ENCODE peak calls at places on chromosomes 5 and 9, in five cellular contexts. One of them, this sample, is unnamed.

GRCh38 chr5:145660897-145661650 is 174.1 kb downstream of the PRELID2 start:
- DNase-seq in IMR-90: peak; percentile 60
- DNase-seq in neuronal stem cell: no peak
- DNase-seq in H1: no peak
- DNase-seq in mesendoderm: no peak
- DNase-seq in this sample: no peak

GRCh38 chr9:125750656-125751035 is 3.5 kb downstream of the PBX3 start:
- DNase-seq in IMR-90: no peak
- DNase-seq in neuronal stem cell: peak; percentile 54
- DNase-seq in H1: no peak
- DNase-seq in mesendoderm: peak; percentile 71
- DNase-seq in this sample: no peak

GRCh38 chr5:180718810-180719453 is 20.9 kb downstream of the OR2Y1 start:
- DNase-seq in IMR-90: peak; percentile 31
- DNase-seq in neuronal stem cell: peak; percentile 24
- DNase-seq in H1: no peak
- DNase-seq in mesendoderm: peak; percentile 52
- DNase-seq in this sample: peak; percentile 25

GRCh38 chr5:74767579-74767913 is 497 bp downstream of the NSA2 start:
- DNase-seq in IMR-90: peak; percentile 42
- DNase-seq in neuronal stem cell: peak; percentile 17
- DNase-seq in H1: no peak
- DNase-seq in mesendoderm: peak; percentile 53
- DNase-seq in this sample: peak; percentile 80

GRCh38 chr5:126852916-126853315 is 76.0 kb downstream of the LMNB1 start:
- DNase-seq in IMR-90: no peak
- DNase-seq in neuronal stem cell: no peak
- DNase-seq in H1: no peak
- DNase-seq in mesendoderm: no peak
- DNase-seq in this sample: no peak

GRCh38 chr5:89498699-89499098 is 615.7 kb upstream of the MEF2C start:
- DNase-seq in IMR-90: no peak
- DNase-seq in neuronal stem cell: no peak
- DNase-seq in H1: no peak
- DNase-seq in mesendoderm: no peak
- DNase-seq in this sample: no peak

GRCh38 chr5:68533571-68534051 is 318.1 kb downstream of the PIK3R1 start:
- DNase-seq in IMR-90: no peak
- DNase-seq in neuronal stem cell: no peak
- DNase-seq in H1: no peak
- DNase-seq in mesendoderm: no peak
- DNase-seq in this sample: no peak

GRCh38 chr5:132655821-132656773 is 1.9 kb upstream of the IL13 start:
- DNase-seq in IMR-90: no peak
- DNase-seq in neuronal stem cell: peak; percentile 15
- DNase-seq in H1: no peak
- DNase-seq in mesendoderm: no peak
- DNase-seq in this sample: peak; percentile 18

GRCh38 chr5:132674671-132675506 is 1.1 kb downstream of the IL4 start:
- DNase-seq in IMR-90: peak; percentile 98
- DNase-seq in neuronal stem cell: no peak
- DNase-seq in H1: no peak
- DNase-seq in mesendoderm: no peak
- DNase-seq in this sample: peak; percentile 94

GRCh38 chr9:37156781-37157356 is 36.5 kb downstream of the ZCCHC7 start:
- DNase-seq in IMR-90: peak; percentile 38
- DNase-seq in neuronal stem cell: no peak
- DNase-seq in H1: no peak
- DNase-seq in mesendoderm: peak; percentile 63
- DNase-seq in this sample: peak; percentile 38

GRCh38 chr9:91903126-91903911 is 46.7 kb downstream of the ROR2 start:
- DNase-seq in IMR-90: no peak
- DNase-seq in neuronal stem cell: no peak
- DNase-seq in H1: no peak
- DNase-seq in mesendoderm: no peak
- DNase-seq in this sample: no peak

GRCh38 chr9:130295945-130296782 is 30.6 kb downstream of the HMCN2 start:
- DNase-seq in IMR-90: no peak
- DNase-seq in neuronal stem cell: no peak
- DNase-seq in H1: no peak
- DNase-seq in mesendoderm: no peak
- DNase-seq in this sample: no peak

GRCh38 chr5:88803309-88803708 is 79.7 kb downstream of the MEF2C start:
- DNase-seq in IMR-90: no peak
- DNase-seq in neuronal stem cell: no peak
- DNase-seq in H1: no peak
- DNase-seq in mesendoderm: no peak
- DNase-seq in this sample: no peak

GRCh38 chr5:14945450-14945849 is 73.9 kb upstream of the ANKH start:
- DNase-seq in IMR-90: no peak
- DNase-seq in neuronal stem cell: no peak
- DNase-seq in H1: no peak
- DNase-seq in mesendoderm: no peak
- DNase-seq in this sample: no peak

GRCh38 chr9:120439147-120439546 is 140.8 kb downstream of the CDK5RAP2 start:
- DNase-seq in IMR-90: peak; percentile 23
- DNase-seq in neuronal stem cell: peak; percentile 2
- DNase-seq in H1: no peak
- DNase-seq in mesendoderm: peak; percentile 57
- DNase-seq in this sample: no peak

GRCh38 chr5:96978812-96979449 is 43.1 kb downstream of the LNPEP start:
- DNase-seq in IMR-90: peak; percentile 78
- DNase-seq in neuronal stem cell: no peak
- DNase-seq in H1: no peak
- DNase-seq in mesendoderm: no peak
- DNase-seq in this sample: peak; percentile 63

GRCh38 chr5:75611324-75612210 is at the start of gene ANKDD1B:
- DNase-seq in IMR-90: peak; percentile 65
- DNase-seq in neuronal stem cell: peak; percentile 29
- DNase-seq in H1: no peak
- DNase-seq in mesendoderm: peak; percentile 74
- DNase-seq in this sample: peak; percentile 68

GRCh38 chr9:4787876-4788275 is 4.9 kb upstream of the RCL1 start:
- DNase-seq in IMR-90: no peak
- DNase-seq in neuronal stem cell: no peak
- DNase-seq in H1: no peak
- DNase-seq in mesendoderm: no peak
- DNase-seq in this sample: no peak

GRCh38 chr5:372911-373709 is 51.6 kb downstream of the AHRR start:
- DNase-seq in IMR-90: no peak
- DNase-seq in neuronal stem cell: no peak
- DNase-seq in H1: no peak
- DNase-seq in mesendoderm: no peak
- DNase-seq in this sample: peak; percentile 63

DNA sequence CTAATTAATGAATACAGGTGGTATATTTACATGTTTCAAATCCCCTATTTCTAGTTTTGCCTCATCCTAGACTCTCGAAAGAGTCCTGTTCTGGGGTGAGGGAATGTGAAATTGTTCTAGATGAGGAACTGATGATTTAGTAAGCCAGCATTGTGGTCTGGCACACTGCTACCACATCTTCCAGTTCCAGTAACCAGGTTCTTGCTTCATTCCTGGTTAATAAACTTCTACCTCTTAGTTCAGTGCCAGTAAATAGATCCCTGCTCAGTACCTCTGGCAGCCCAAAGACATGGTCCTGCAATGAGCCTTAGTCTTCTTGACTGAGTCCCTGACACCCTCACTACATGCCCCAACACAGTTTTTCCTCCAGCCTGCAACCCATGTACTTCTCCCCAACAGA is 207.7 kb downstream of the SREK1 start:
- DNase-seq in IMR-90: no peak
- DNase-seq in neuronal stem cell: no peak
- DNase-seq in H1: no peak
- DNase-seq in mesendoderm: no peak
- DNase-seq in this sample: no peak
- H3K4me3 ChIP-seq in IMR-90: no peak overlapping the region
- H3K4me3 ChIP-seq in neuronal stem cell: no peak overlapping the region
- H3K4me3 ChIP-seq in H1: no peak overlapping the region
- H3K4me3 ChIP-seq in mesendoderm: no peak overlapping the region
- H3K4me3 ChIP-seq in this sample: no peak overlapping the region

DNA sequence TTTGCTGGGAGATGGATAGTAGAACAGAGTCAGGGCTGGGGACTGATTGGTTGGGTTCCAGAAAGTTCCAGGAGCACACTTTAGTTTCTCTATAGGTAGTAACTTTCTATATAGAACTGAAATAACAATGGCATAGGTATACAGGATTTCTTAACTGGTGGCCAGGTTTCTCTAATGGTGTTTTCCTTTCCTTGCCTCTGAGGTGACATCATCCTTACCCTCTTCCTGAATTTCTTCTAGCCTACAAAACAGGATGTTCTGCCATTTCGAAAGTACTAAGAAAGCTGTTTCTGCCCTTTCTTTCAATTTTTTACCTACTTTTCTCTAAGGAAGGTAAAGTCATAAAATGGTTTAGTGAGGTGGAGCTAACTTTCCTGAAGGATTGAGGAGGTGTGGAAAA is 78.8 kb downstream of the KIF4B start:
- DNase-seq in IMR-90: no peak
- DNase-seq in neuronal stem cell: no peak
- DNase-seq in H1: no peak
- DNase-seq in mesendoderm: no peak
- DNase-seq in this sample: no peak
- H2BK5ac ChIP-seq in IMR-90: no peak overlapping the region
- H2BK5ac ChIP-seq in neuronal stem cell: no peak overlapping the region
- H2BK5ac ChIP-seq in H1: no peak overlapping the region
- H2BK5ac ChIP-seq in mesendoderm: no peak overlapping the region
- H2BK5ac ChIP-seq in this sample: no peak overlapping the region

GRCh38 chr5:140318778-140319177 is 15.9 kb upstream of the PFDN1 start:
- DNase-seq in IMR-90: no peak
- DNase-seq in neuronal stem cell: no peak
- DNase-seq in H1: no peak
- DNase-seq in mesendoderm: no peak
- DNase-seq in this sample: no peak

GRCh38 chr5:140322751-140323731 is 20.1 kb upstream of the PFDN1 start:
- DNase-seq in IMR-90: peak; percentile 98
- DNase-seq in neuronal stem cell: no peak
- DNase-seq in H1: no peak
- DNase-seq in mesendoderm: peak; percentile 96
- DNase-seq in this sample: peak; percentile 94

GRCh38 chr5:140319833-140320232 is 16.9 kb upstream of the PFDN1 start:
- DNase-seq in IMR-90: no peak
- DNase-seq in neuronal stem cell: no peak
- DNase-seq in H1: no peak
- DNase-seq in mesendoderm: no peak
- DNase-seq in this sample: no peak

GRCh38 chr5:140324041-140324833 is 21.3 kb upstream of the PFDN1 start:
- DNase-seq in IMR-90: peak; percentile 59
- DNase-seq in neuronal stem cell: no peak
- DNase-seq in H1: no peak
- DNase-seq in mesendoderm: peak; percentile 77
- DNase-seq in this sample: peak; percentile 54

GRCh38 chr5:140321796-140322195 is 18.9 kb upstream of the PFDN1 start:
- DNase-seq in IMR-90: no peak
- DNase-seq in neuronal stem cell: no peak
- DNase-seq in H1: no peak
- DNase-seq in mesendoderm: no peak
- DNase-seq in this sample: no peak
- H2BK15ac ChIP-seq in IMR-90: peak overlapping the region; percentile 90
- H2BK15ac ChIP-seq in neuronal stem cell: no peak overlapping the region
- H2BK15ac ChIP-seq in H1: no peak overlapping the region
- H2BK15ac ChIP-seq in mesendoderm: no peak overlapping the region
- H2BK15ac ChIP-seq in this sample: peak overlapping the region; percentile 53

GRCh38 chr5:130731839-130732238 is 433.2 kb downstream of the HINT1 start:
- DNase-seq in IMR-90: no peak
- DNase-seq in neuronal stem cell: no peak
- DNase-seq in H1: no peak
- DNase-seq in mesendoderm: no peak
- DNase-seq in this sample: no peak

GRCh38 chr5:130724658-130725057 is 440.4 kb downstream of the HINT1 start:
- DNase-seq in IMR-90: no peak
- DNase-seq in neuronal stem cell: no peak
- DNase-seq in H1: no peak
- DNase-seq in mesendoderm: no peak
- DNase-seq in this sample: no peak

DNA sequence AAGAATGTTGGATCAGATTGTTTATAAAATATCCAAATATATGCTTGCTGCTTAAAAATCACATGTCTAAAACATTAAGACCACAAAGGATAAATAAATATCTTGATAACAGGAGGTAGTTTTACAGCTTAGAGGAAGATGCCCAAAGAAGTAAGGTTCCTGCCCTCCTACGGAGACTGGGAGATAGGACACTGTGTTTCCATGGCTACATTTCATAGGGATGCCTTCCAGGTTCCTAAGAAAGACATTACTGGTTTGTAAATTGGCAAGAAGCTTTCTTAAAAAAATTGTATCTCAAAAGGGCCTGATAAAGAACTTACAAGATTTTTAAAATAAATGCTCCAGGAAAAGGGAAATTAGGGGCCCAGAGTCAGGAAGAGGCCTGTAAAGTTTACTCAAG is 437.2 kb downstream of the HINT1 start:
- DNase-seq in IMR-90: no peak
- DNase-seq in neuronal stem cell: no peak
- DNase-seq in H1: no peak
- DNase-seq in mesendoderm: no peak
- DNase-seq in this sample: no peak
- H3K4me3 ChIP-seq in IMR-90: no peak overlapping the region
- H3K4me3 ChIP-seq in neuronal stem cell: no peak overlapping the region
- H3K4me3 ChIP-seq in H1: no peak overlapping the region
- H3K4me3 ChIP-seq in mesendoderm: no peak overlapping the region
- H3K4me3 ChIP-seq in this sample: no peak overlapping the region

DNA sequence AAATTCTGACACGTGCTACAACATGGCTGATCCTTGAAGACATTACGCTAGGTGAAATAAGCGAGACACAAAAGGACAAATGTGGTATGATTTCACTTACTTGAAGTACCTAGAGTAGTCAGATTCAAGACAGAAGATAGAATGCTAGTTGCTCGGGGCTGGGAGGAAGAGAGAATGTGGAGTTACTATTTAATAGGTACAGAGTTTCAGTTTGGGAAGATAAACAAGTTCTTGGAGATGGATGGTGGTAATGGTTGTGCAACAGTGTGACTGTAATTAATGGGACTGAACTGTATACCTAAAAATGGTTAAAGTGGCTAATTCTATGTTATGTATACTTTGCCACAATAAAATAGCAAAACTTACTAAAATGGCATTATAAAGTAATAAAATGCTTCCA is 34.4 kb downstream of the PAM start:
- DNase-seq in IMR-90: no peak
- DNase-seq in neuronal stem cell: no peak
- DNase-seq in H1: no peak
- DNase-seq in mesendoderm: no peak
- DNase-seq in this sample: no peak
- H2BK5ac ChIP-seq in IMR-90: no peak overlapping the region
- H2BK5ac ChIP-seq in neuronal stem cell: no peak overlapping the region
- H2BK5ac ChIP-seq in H1: no peak overlapping the region
- H2BK5ac ChIP-seq in mesendoderm: no peak overlapping the region
- H2BK5ac ChIP-seq in this sample: no peak overlapping the region

DNA sequence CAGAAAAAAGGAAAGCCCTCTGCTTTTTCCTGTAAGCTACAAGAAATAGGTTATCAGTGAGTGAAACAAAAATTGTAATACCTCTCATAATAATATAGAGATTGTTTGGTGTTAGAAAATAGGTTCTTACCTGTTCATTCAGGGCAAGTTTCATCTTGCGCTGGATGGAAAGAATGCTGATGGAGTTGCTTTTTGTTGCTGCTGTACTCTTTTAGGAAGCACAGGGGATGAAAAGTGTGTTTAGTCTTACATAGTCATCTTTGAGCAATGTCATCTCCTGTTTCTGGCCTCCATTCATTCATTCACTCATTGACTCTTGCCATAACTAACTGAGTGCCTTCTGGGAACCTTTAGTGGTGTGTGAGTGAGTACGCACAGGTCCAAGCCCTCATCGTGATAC is 6.4 kb downstream of the ENTREP1 start:
- DNase-seq in IMR-90: no peak
- DNase-seq in neuronal stem cell: no peak
- DNase-seq in H1: no peak
- DNase-seq in mesendoderm: no peak
- DNase-seq in this sample: no peak
- H2BK15ac ChIP-seq in IMR-90: no peak overlapping the region
- H2BK15ac ChIP-seq in neuronal stem cell: no peak overlapping the region
- H2BK15ac ChIP-seq in H1: no peak overlapping the region
- H2BK15ac ChIP-seq in mesendoderm: no peak overlapping the region
- H2BK15ac ChIP-seq in this sample: no peak overlapping the region

This sample was measured in mesenchymal stem cell.